ENCODE peak calls at places on chromosomes 16 and 17, in seven cellular contexts. One of them, this sample, is unnamed. For H3K4me1, the result is how much of the 10 kb centered on the place peaks cover.

GRCh38 chr16:90008708-90009145 is 10.5 kb downstream of the DBNDD1 start:
- DNase-seq in A549: no peak
- DNase-seq in ovary: no peak
- DNase-seq in mammary epithelial cell: no peak
- DNase-seq in CD8-positive, alpha-beta T cell: peak
- DNase-seq in colonic mucosa: no peak
- DNase-seq in prostate gland: no peak
- DNase-seq in this sample: no peak

GRCh38 chr16:25224731-25225319 is 8.1 kb downstream of the AQP8 start:
- DNase-seq in CD8-positive, alpha-beta T cell: no peak
- DNase-seq in mammary epithelial cell: no peak
- DNase-seq in colonic mucosa: no peak
- DNase-seq in A549: no peak
- DNase-seq in ovary: no peak
- DNase-seq in prostate gland: no peak
- DNase-seq in this sample: no peak

GRCh38 chr17:74369221-74369620 is 1.9 kb downstream of the GPR142 start:
- DNase-seq in A549: no peak
- DNase-seq in CD8-positive, alpha-beta T cell: peak
- DNase-seq in ovary: no peak
- DNase-seq in colonic mucosa: peak
- DNase-seq in mammary epithelial cell: no peak
- DNase-seq in prostate gland: no peak
- DNase-seq in this sample: peak

GRCh38 chr16:78844682-78845081 is 745.2 kb downstream of the WWOX start:
- DNase-seq in CD8-positive, alpha-beta T cell: no peak
- DNase-seq in ovary: no peak
- DNase-seq in mammary epithelial cell: no peak
- DNase-seq in prostate gland: no peak
- DNase-seq in A549: no peak
- DNase-seq in colonic mucosa: no peak
- DNase-seq in this sample: no peak

GRCh38 chr17:41369713-41370112 is at the start of gene KRT33B:
- DNase-seq in prostate gland: no peak
- DNase-seq in CD8-positive, alpha-beta T cell: no peak
- DNase-seq in colonic mucosa: no peak
- DNase-seq in mammary epithelial cell: no peak
- DNase-seq in ovary: no peak
- DNase-seq in A549: no peak
- DNase-seq in this sample: no peak

GRCh38 chr17:50129303-50129945 is 536 bp downstream of the SAMD14 start:
- DNase-seq in colonic mucosa: no peak
- DNase-seq in A549: peak
- DNase-seq in ovary: no peak
- DNase-seq in prostate gland: no peak
- DNase-seq in mammary epithelial cell: no peak
- DNase-seq in CD8-positive, alpha-beta T cell: no peak
- DNase-seq in this sample: peak

GRCh38 chr17:41910701-41911391 is 7.9 kb downstream of the ACLY start:
- DNase-seq in mammary epithelial cell: peak
- DNase-seq in colonic mucosa: no peak
- DNase-seq in CD8-positive, alpha-beta T cell: no peak
- DNase-seq in A549: peak
- DNase-seq in ovary: no peak
- DNase-seq in prostate gland: no peak
- DNase-seq in this sample: no peak

GRCh38 chr16:22195695-22196558 is 10.2 kb upstream of the EEF2K start:
- DNase-seq in CD8-positive, alpha-beta T cell: peak
- DNase-seq in ovary: peak
- DNase-seq in A549: peak
- DNase-seq in mammary epithelial cell: peak
- DNase-seq in colonic mucosa: peak
- DNase-seq in prostate gland: peak
- DNase-seq in this sample: peak

GRCh38 chr16:89606006-89606405 is 7.4 kb upstream of the DPEP1 start:
- DNase-seq in A549: no peak
- DNase-seq in mammary epithelial cell: no peak
- DNase-seq in prostate gland: no peak
- DNase-seq in colonic mucosa: no peak
- DNase-seq in ovary: no peak
- DNase-seq in CD8-positive, alpha-beta T cell: no peak
- DNase-seq in this sample: no peak

GRCh38 chr16:88500255-88500661 is 47.2 kb downstream of the ZFPM1 start:
- DNase-seq in colonic mucosa: no peak
- DNase-seq in ovary: no peak
- DNase-seq in prostate gland: no peak
- DNase-seq in mammary epithelial cell: no peak
- DNase-seq in CD8-positive, alpha-beta T cell: no peak
- DNase-seq in A549: no peak
- DNase-seq in this sample: no peak

GRCh38 chr16:28309811-28310311 is 17.5 kb downstream of the SBK1 start:
- DNase-seq in colonic mucosa: no peak
- DNase-seq in prostate gland: no peak
- DNase-seq in ovary: no peak
- DNase-seq in CD8-positive, alpha-beta T cell: peak
- DNase-seq in A549: no peak
- DNase-seq in mammary epithelial cell: no peak
- DNase-seq in this sample: peak

GRCh38 chr17:74968361-74968780 is 4.2 kb downstream of the HID1 start:
- DNase-seq in A549: no peak
- DNase-seq in CD8-positive, alpha-beta T cell: no peak
- DNase-seq in ovary: no peak
- DNase-seq in mammary epithelial cell: no peak
- DNase-seq in colonic mucosa: peak
- DNase-seq in prostate gland: no peak
- DNase-seq in this sample: peak

GRCh38 chr17:32596666-32597065 is 109.9 kb downstream of the CDK5R1 start:
- DNase-seq in CD8-positive, alpha-beta T cell: no peak
- DNase-seq in mammary epithelial cell: no peak
- DNase-seq in prostate gland: no peak
- DNase-seq in ovary: no peak
- DNase-seq in A549: peak
- DNase-seq in colonic mucosa: no peak
- DNase-seq in this sample: no peak

GRCh38 chr17:27975146-27976011 is 67.1 kb upstream of the NLK start:
- DNase-seq in prostate gland: no peak
- DNase-seq in CD8-positive, alpha-beta T cell: no peak
- DNase-seq in colonic mucosa: no peak
- DNase-seq in mammary epithelial cell: peak
- DNase-seq in A549: no peak
- DNase-seq in ovary: no peak
- DNase-seq in this sample: no peak

GRCh38 chr16:87930456-87930855 is 5.9 kb downstream of the CA5A start:
- DNase-seq in CD8-positive, alpha-beta T cell: no peak
- DNase-seq in mammary epithelial cell: no peak
- DNase-seq in A549: no peak
- DNase-seq in prostate gland: no peak
- DNase-seq in colonic mucosa: no peak
- DNase-seq in ovary: no peak
- DNase-seq in this sample: no peak

GRCh38 chr17:50297407-50297865 is 23.2 kb downstream of the TMEM92 start:
- DNase-seq in prostate gland: peak
- DNase-seq in mammary epithelial cell: no peak
- DNase-seq in ovary: peak
- DNase-seq in colonic mucosa: peak
- DNase-seq in CD8-positive, alpha-beta T cell: peak
- DNase-seq in A549: peak
- DNase-seq in this sample: peak

GRCh38 chr16:23908790-23909189 is 73.0 kb downstream of the PRKCB start:
- DNase-seq in mammary epithelial cell: no peak
- DNase-seq in A549: no peak
- DNase-seq in ovary: no peak
- DNase-seq in colonic mucosa: no peak
- DNase-seq in CD8-positive, alpha-beta T cell: no peak
- DNase-seq in prostate gland: no peak
- DNase-seq in this sample: no peak

GRCh38 chr16:3480901-3481695 is 14.2 kb downstream of the C16orf90 start:
- DNase-seq in ovary: no peak
- DNase-seq in colonic mucosa: no peak
- DNase-seq in CD8-positive, alpha-beta T cell: no peak
- DNase-seq in A549: no peak
- DNase-seq in prostate gland: no peak
- DNase-seq in mammary epithelial cell: no peak
- DNase-seq in this sample: no peak

GRCh38 chr16:61721561-61721960 is 314.7 kb downstream of the CDH8 start:
- DNase-seq in colonic mucosa: no peak
- DNase-seq in A549: no peak
- DNase-seq in ovary: no peak
- DNase-seq in CD8-positive, alpha-beta T cell: no peak
- DNase-seq in prostate gland: no peak
- DNase-seq in mammary epithelial cell: no peak
- DNase-seq in this sample: no peak

GRCh38 chr17:78563189-78564145 is 13.7 kb downstream of the DNAH17 start:
- DNase-seq in prostate gland: no peak
- DNase-seq in CD8-positive, alpha-beta T cell: no peak
- DNase-seq in A549: no peak
- DNase-seq in mammary epithelial cell: no peak
- DNase-seq in colonic mucosa: no peak
- DNase-seq in ovary: no peak
- DNase-seq in this sample: no peak

GRCh38 chr16:83779881-83780280 is 27.9 kb upstream of the HSBP1 start:
- DNase-seq in mammary epithelial cell: no peak
- DNase-seq in colonic mucosa: no peak
- DNase-seq in prostate gland: no peak
- DNase-seq in CD8-positive, alpha-beta T cell: no peak
- DNase-seq in A549: no peak
- DNase-seq in ovary: no peak
- DNase-seq in this sample: no peak

GRCh38 chr17:29283496-29283895 is 10.5 kb downstream of the NUFIP2 start:
- DNase-seq in colonic mucosa: no peak
- DNase-seq in mammary epithelial cell: no peak
- DNase-seq in ovary: no peak
- DNase-seq in CD8-positive, alpha-beta T cell: no peak
- DNase-seq in A549: no peak
- DNase-seq in prostate gland: no peak
- DNase-seq in this sample: no peak

GRCh38 chr17:18093616-18094408 is 6.1 kb downstream of the DRG2 start:
- DNase-seq in ovary: peak
- DNase-seq in colonic mucosa: no peak
- DNase-seq in CD8-positive, alpha-beta T cell: no peak
- DNase-seq in mammary epithelial cell: peak
- DNase-seq in A549: peak
- DNase-seq in prostate gland: peak
- DNase-seq in this sample: no peak

GRCh38 chr16:63613701-63614100 is 1508.2 kb downstream of the CDH11 start:
- DNase-seq in ovary: no peak
- DNase-seq in prostate gland: no peak
- DNase-seq in A549: peak
- DNase-seq in mammary epithelial cell: peak
- DNase-seq in CD8-positive, alpha-beta T cell: no peak
- DNase-seq in colonic mucosa: no peak
- DNase-seq in this sample: no peak

GRCh38 chr17:73261952-73262675 is 434 bp upstream of the CPSF4L start:
- DNase-seq in colonic mucosa: peak
- DNase-seq in mammary epithelial cell: peak
- DNase-seq in prostate gland: peak
- DNase-seq in A549: no peak
- DNase-seq in CD8-positive, alpha-beta T cell: no peak
- DNase-seq in ovary: peak
- DNase-seq in this sample: no peak

GRCh38 chr17:79658811-79659207 is 48.0 kb upstream of the RBFOX3 start:
- DNase-seq in mammary epithelial cell: no peak
- DNase-seq in ovary: no peak
- DNase-seq in prostate gland: peak
- DNase-seq in A549: peak
- DNase-seq in CD8-positive, alpha-beta T cell: peak
- DNase-seq in colonic mucosa: no peak
- DNase-seq in this sample: no peak

GRCh38 chr17:31048780-31049179 is 46.0 kb upstream of the NF1 start:
- DNase-seq in prostate gland: no peak
- DNase-seq in mammary epithelial cell: peak
- DNase-seq in A549: no peak
- DNase-seq in colonic mucosa: no peak
- DNase-seq in CD8-positive, alpha-beta T cell: no peak
- DNase-seq in ovary: no peak
- DNase-seq in this sample: no peak

GRCh38 chr17:21252875-21253645 is at the start of gene NATD1:
- DNase-seq in colonic mucosa: peak
- DNase-seq in CD8-positive, alpha-beta T cell: peak
- DNase-seq in ovary: peak
- DNase-seq in mammary epithelial cell: peak
- DNase-seq in A549: peak
- DNase-seq in prostate gland: peak
- DNase-seq in this sample: peak

GRCh38 chr16:70712942-70713341 is 27.1 kb upstream of the MTSS2 start:
- DNase-seq in prostate gland: no peak
- DNase-seq in mammary epithelial cell: no peak
- DNase-seq in ovary: no peak
- DNase-seq in colonic mucosa: no peak
- DNase-seq in A549: no peak
- DNase-seq in CD8-positive, alpha-beta T cell: no peak
- DNase-seq in this sample: no peak
- H3K4me1 ChIP-seq in prostate gland: under half
- H3K4me1 ChIP-seq in mammary epithelial cell: under half
- H3K4me1 ChIP-seq in ovary: under half
- H3K4me1 ChIP-seq in colonic mucosa: under half
- H3K4me1 ChIP-seq in A549: half or more
- H3K4me1 ChIP-seq in CD8-positive, alpha-beta T cell: under half
- H3K4me1 ChIP-seq in this sample: under half

DNA sequence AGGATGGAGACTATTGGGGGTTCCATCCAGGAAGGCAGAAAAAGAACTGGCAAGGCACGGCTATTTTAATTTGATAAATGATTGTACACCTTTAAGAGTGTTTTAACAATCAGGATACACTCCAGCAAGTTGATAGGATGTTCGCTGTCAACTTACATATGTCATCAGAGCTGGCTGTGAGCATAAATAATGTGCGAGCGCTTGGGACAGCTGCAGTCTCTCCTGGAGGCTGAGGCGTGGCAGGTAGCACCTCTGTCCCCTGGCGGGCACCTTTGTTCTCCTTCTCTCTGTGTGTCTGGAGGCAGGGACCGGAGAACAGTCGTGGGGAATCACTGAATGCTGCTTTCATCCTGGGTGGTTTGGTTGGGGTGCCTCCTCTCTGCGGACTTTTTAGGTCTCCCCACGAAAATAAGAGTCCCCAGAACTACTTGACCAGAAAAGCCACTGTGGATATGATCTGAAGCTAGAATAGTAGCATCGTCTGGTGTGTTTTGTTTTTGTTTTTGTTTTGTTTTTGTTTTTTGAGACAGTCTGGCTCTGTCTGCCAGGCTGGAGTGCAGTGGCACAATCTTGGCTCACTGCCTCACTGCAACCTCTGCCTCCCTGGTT is 9.4 kb downstream of the BAHCC1 start:
- DNase-seq in ovary: no peak
- DNase-seq in mammary epithelial cell: no peak
- DNase-seq in CD8-positive, alpha-beta T cell: no peak
- DNase-seq in prostate gland: no peak
- DNase-seq in A549: no peak
- DNase-seq in colonic mucosa: peak
- DNase-seq in this sample: no peak
- TF ChIP-seq CTCF in ovary: no peak
- TF ChIP-seq CTCF in mammary epithelial cell: no peak
- TF ChIP-seq CTCF in CD8-positive, alpha-beta T cell: no peak
- TF ChIP-seq CTCF in prostate gland: no peak
- TF ChIP-seq CTCF in A549: no peak
- TF ChIP-seq CTCF in colonic mucosa: no peak
- TF ChIP-seq CTCF in this sample: no peak

GRCh38 chr17:11241611-11242226 is 706 bp downstream of the SHISA6 start:
- DNase-seq in prostate gland: peak
- DNase-seq in ovary: no peak
- DNase-seq in A549: no peak
- DNase-seq in CD8-positive, alpha-beta T cell: no peak
- DNase-seq in mammary epithelial cell: no peak
- DNase-seq in colonic mucosa: peak
- DNase-seq in this sample: no peak
- H3K4me3 ChIP-seq in prostate gland: peak
- H3K4me3 ChIP-seq in ovary: no peak
- H3K4me3 ChIP-seq in A549: no peak
- H3K4me3 ChIP-seq in CD8-positive, alpha-beta T cell: no peak
- H3K4me3 ChIP-seq in mammary epithelial cell: no peak
- H3K4me3 ChIP-seq in colonic mucosa: no peak
- H3K4me3 ChIP-seq in this sample: no peak

GRCh38 chr17:63703029-63703428 is 3.1 kb upstream of the LIMD2 start:
- DNase-seq in A549: no peak
- DNase-seq in mammary epithelial cell: no peak
- DNase-seq in colonic mucosa: no peak
- DNase-seq in CD8-positive, alpha-beta T cell: no peak
- DNase-seq in ovary: no peak
- DNase-seq in prostate gland: no peak
- DNase-seq in this sample: no peak
- H3K4me1 ChIP-seq in A549: under half
- H3K4me1 ChIP-seq in mammary epithelial cell: under half
- H3K4me1 ChIP-seq in colonic mucosa: under half
- H3K4me1 ChIP-seq in CD8-positive, alpha-beta T cell: half or more
- H3K4me1 ChIP-seq in ovary: under half
- H3K4me1 ChIP-seq in prostate gland: under half
- H3K4me1 ChIP-seq in this sample: under half